ENCODE peak calls at places on chromosomes 7 and 10, in six cellular contexts. R, L, Q, T, P and G are unnamed samples.
A peak's percentile ranks its signal among the peaks of the same experiment; 100 is the strongest.

GRCh38 chr7:30450123-30450982 is 28.2 kb downstream of the NOD1 start:
- ATAC-seq in L (no peak), Q (no peak), R (peak; percentile 39), P (no peak), T (no peak), G (no peak)

GRCh38 chr7:68269410-68269809 is 1272.8 kb downstream of the TYW1 start:
- ATAC-seq in Q (no peak), T (no peak), R (no peak), L (no peak), P (no peak), G (no peak)

GRCh38 chr7:108396094-108396493 is 60.1 kb downstream of the NRCAM start:
- ATAC-seq in L (no peak), Q (no peak), T (no peak), P (no peak), R (no peak), G (no peak)

GRCh38 chr10:124523301-124523871 is 61.8 kb downstream of the LHPP start:
- ATAC-seq in L (no peak), P (no peak), Q (no peak), T (peak; percentile 68), R (peak; percentile 16), G (no peak)

GRCh38 chr10:29648983-29649268 is 14.2 kb upstream of the SVIL start:
- ATAC-seq in T (no peak), R (no peak), P (peak; percentile 66), Q (no peak), L (no peak), G (no peak)

GRCh38 chr10:92219516-92219915 is 71.4 kb downstream of the CPEB3 start:
- ATAC-seq in P (no peak), Q (no peak), T (no peak), R (no peak), L (no peak), G (no peak)

GRCh38 chr7:123798527-123799188 is 46.3 kb upstream of the HYAL4 start:
- ATAC-seq in L (no peak), T (peak; percentile 66), R (peak; percentile 20), Q (no peak), P (no peak), G (no peak)

GRCh38 chr10:114068054-114068707 is 24.5 kb downstream of the ADRB1 start:
- ATAC-seq in R (no peak), L (no peak), Q (no peak), P (peak; percentile 62), T (no peak), G (no peak)

GRCh38 chr7:134128829-134129228 is 1.7 kb downstream of the LRGUK start:
- ATAC-seq in R (no peak), P (no peak), T (no peak), L (no peak), Q (no peak), G (no peak)

GRCh38 chr7:99046722-99047121 is 97.2 kb downstream of the SMURF1 start:
- ATAC-seq in T (peak; percentile 16), L (no peak), Q (no peak), R (peak; percentile 32), P (no peak), G (no peak)

GRCh38 chr10:99297033-99297432 is 32.1 kb upstream of the CNNM1 start:
- ATAC-seq in Q (no peak), R (peak; percentile 82), P (peak; percentile 71), T (no peak), L (peak; percentile 45), G (no peak)

GRCh38 chr10:17782921-17783665 is 26.1 kb upstream of the MRC1 start:
- ATAC-seq in T (no peak), R (no peak), L (no peak), Q (no peak), P (peak; percentile 65), G (no peak)

GRCh38 chr10:70669015-70669414 is 3.3 kb upstream of the ADAMTS14 start:
- ATAC-seq in P (no peak), Q (no peak), T (no peak), R (no peak), L (no peak), G (no peak)

GRCh38 chr7:42348627-42349026 is 111.6 kb upstream of the GLI3 start:
- ATAC-seq in Q (no peak), L (no peak), T (no peak), R (no peak), P (no peak), G (no peak)

GRCh38 chr7:11784808-11785536 is 47.0 kb downstream of the THSD7A start:
- ATAC-seq in L (no peak), Q (no peak), R (no peak), T (no peak), P (peak; percentile 64), G (no peak)

GRCh38 chr7:118029881-118030422 is 154.0 kb upstream of the LSM8 start:
- ATAC-seq in Q (no peak), P (no peak), L (no peak), R (peak; percentile 34), T (no peak), G (no peak)

GRCh38 chr10:72109619-72110215 is 21.4 kb upstream of the SPOCK2 start:
- ATAC-seq in R (no peak), Q (peak; percentile 26), T (no peak), L (peak; percentile 48), P (no peak), G (peak; percentile 60)

GRCh38 chr10:32893431-32893830 is 64.6 kb downstream of the ITGB1 start:
- ATAC-seq in R (peak; percentile 98), Q (no peak), T (peak; percentile 29), L (no peak), P (peak; percentile 64), G (no peak)

GRCh38 chr10:82358486-82359097 is 483.6 kb downstream of the NRG3 start:
- ATAC-seq in T (no peak), L (no peak), Q (no peak), P (no peak), R (no peak), G (no peak)

GRCh38 chr7:112963634-112964033 is 123.0 kb downstream of the GPR85 start:
- ATAC-seq in T (no peak), Q (no peak), P (no peak), L (no peak), R (no peak), G (no peak)

GRCh38 chr7:57362868-57363267 is 87.1 kb upstream of the ZNF716 start:
- ATAC-seq in T (no peak), L (no peak), P (no peak), R (no peak), Q (no peak), G (no peak)

GRCh38 chr7:32158076-32158475 is 87.9 kb upstream of the PDE1C start:
- ATAC-seq in P (no peak), T (peak; percentile 67), Q (no peak), R (no peak), L (no peak), G (no peak)

GRCh38 chr7:10239643-10240345 is 733.9 kb upstream of the PHF14 start:
- ATAC-seq in Q (no peak), P (no peak), R (peak; percentile 60), L (no peak), T (peak; percentile 57), G (no peak)

GRCh38 chr7:20107582-20107981 is 109.6 kb downstream of the MACC1 start:
- ATAC-seq in P (no peak), T (no peak), Q (no peak), L (no peak), R (no peak), G (no peak)

GRCh38 chr7:1733206-1733907 is 63.3 kb downstream of the ELFN1 start:
- ATAC-seq in T (no peak), L (no peak), Q (no peak), P (no peak), R (no peak), G (peak; percentile 59)

GRCh38 chr10:8403711-8404371 is 349.4 kb downstream of the GATA3 start:
- ATAC-seq in L (no peak), Q (no peak), R (peak; percentile 89), T (no peak), P (no peak), G (no peak)